ENCODE peak calls at places on chromosome 19, in ten cellular contexts. V, P, R, H, Z, W, M, J, T and C are unnamed samples.

GRCh38 chr19:4686700-4687099 is 16.6 kb upstream of the MYDGF start:
- DNase-seq in H (no peak), R (no peak), M (no peak), Z (no peak), V (no peak), J (no peak), T (peak; percentile 19), W (no peak), P (no peak), C (no peak)

GRCh38 chr19:16920816-16921529 is 32.2 kb downstream of the F2RL3 start:
- DNase-seq in P (no peak), W (no peak), M (no peak), H (no peak), R (no peak), J (no peak), T (no peak), Z (no peak), V (peak; percentile 85), C (no peak)

GRCh38 chr19:16944626-16945363 is 56.0 kb downstream of the F2RL3 start:
- DNase-seq in Z (no peak), W (no peak), P (no peak), H (no peak), M (no peak), T (peak; percentile 73), V (no peak), R (peak; percentile 71), J (no peak), C (peak; percentile 44)

GRCh38 chr19:55311797-55312196 is 13.3 kb downstream of the TMEM150B start:
- DNase-seq in H (no peak), Z (no peak), P (no peak), J (no peak), W (no peak), T (no peak), M (no peak), R (no peak), V (no peak), C (no peak)

GRCh38 chr19:44782729-44783128 is 5.0 kb downstream of the CBLC start:
- DNase-seq in H (no peak), V (no peak), T (no peak), R (no peak), P (no peak), M (no peak), W (peak; percentile 56), J (no peak), Z (no peak), C (no peak)

GRCh38 chr19:14473073-14473790 is 1.9 kb downstream of the PTGER1 start:
- DNase-seq in R (no peak), V (no peak), J (no peak), M (no peak), T (no peak), H (no peak), W (no peak), P (no peak), Z (no peak), C (no peak)

GRCh38 chr19:51417107-51417806 is at the start of gene SIGLEC10:
- DNase-seq in V (peak; percentile 62), Z (peak; percentile 38), R (peak; percentile 85), H (peak; percentile 81), P (peak; percentile 47), J (no peak), W (no peak), M (no peak), T (peak; percentile 56), C (no peak)

GRCh38 chr19:41758846-41759245 is 3.5 kb downstream of the CEACAM6 start:
- DNase-seq in M (no peak), W (no peak), Z (no peak), P (no peak), V (no peak), H (no peak), J (no peak), T (no peak), R (peak; percentile 75), C (no peak)

GRCh38 chr19:19686580-19686979 is 17.9 kb downstream of the ZNF101 start:
- DNase-seq in J (no peak), V (no peak), W (no peak), H (no peak), R (no peak), M (no peak), T (no peak), Z (no peak), P (no peak), C (no peak)

GRCh38 chr19:10230155-10230903 is 802 bp downstream of the S1PR2 start:
- DNase-seq in J (peak; percentile 65), T (peak; percentile 64), Z (no peak), H (peak; percentile 60), P (peak; percentile 51), V (peak; percentile 65), W (no peak), R (peak; percentile 92), M (peak; percentile 40), C (peak; percentile 82)

GRCh38 chr19:11693505-11694499 is 44.9 kb downstream of the ZNF823 start:
- DNase-seq in W (no peak), Z (no peak), H (no peak), M (no peak), T (no peak), P (no peak), R (no peak), J (no peak), V (no peak), C (no peak)

GRCh38 chr19:12787458-12787857 is 3.8 kb upstream of the JUNB start:
- DNase-seq in P (no peak), V (peak; percentile 49), T (peak; percentile 12), W (no peak), R (no peak), M (no peak), Z (no peak), J (no peak), H (no peak), C (no peak)

GRCh38 chr19:12788025-12788681 is 3.1 kb upstream of the JUNB start:
- DNase-seq in T (no peak), M (no peak), R (no peak), Z (no peak), V (peak; percentile 51), H (no peak), J (no peak), P (no peak), W (no peak), C (no peak)

GRCh38 chr19:12789904-12790619 is 1.2 kb upstream of the JUNB start:
- DNase-seq in V (peak; percentile 99), T (peak; percentile 99), H (peak; percentile 98), M (peak; percentile 93), W (peak; percentile 94), Z (peak; percentile 80), P (peak; percentile 97), J (peak; percentile 97), R (peak; percentile 99), C (peak; percentile 97)

GRCh38 chr19:12789098-12789903 is 2.0 kb upstream of the JUNB start:
- DNase-seq in P (no peak), W (peak; percentile 53), M (no peak), V (no peak), J (peak; percentile 62), H (no peak), T (no peak), R (no peak), Z (no peak), C (peak; percentile 79)

GRCh38 chr19:12788682-12789097 is 2.6 kb upstream of the JUNB start:
- DNase-seq in P (peak; percentile 89), J (peak; percentile 84), W (peak; percentile 89), H (peak; percentile 69), Z (no peak), V (peak; percentile 92), R (peak; percentile 94), M (no peak), T (peak; percentile 94), C (no peak)
- TF ChIP-seq POLR2A in P (peak; percentile 50), J (no peak), W (no peak), H (peak; percentile 62), Z (no peak), V (no peak), R (no peak), M (no peak), T (no peak), C (no peak)

GRCh38 chr19:39202998-39203355 is 1.1 kb downstream of the SYCN start:
- DNase-seq in Z (no peak), R (no peak), W (no peak), J (no peak), P (no peak), M (no peak), T (no peak), H (no peak), V (no peak), C (no peak)
- TF ChIP-seq POLR2A in Z (no peak), R (no peak), W (no peak), J (no peak), P (no peak), M (no peak), T (no peak), H (no peak), V (no peak), C (no peak)

DNA sequence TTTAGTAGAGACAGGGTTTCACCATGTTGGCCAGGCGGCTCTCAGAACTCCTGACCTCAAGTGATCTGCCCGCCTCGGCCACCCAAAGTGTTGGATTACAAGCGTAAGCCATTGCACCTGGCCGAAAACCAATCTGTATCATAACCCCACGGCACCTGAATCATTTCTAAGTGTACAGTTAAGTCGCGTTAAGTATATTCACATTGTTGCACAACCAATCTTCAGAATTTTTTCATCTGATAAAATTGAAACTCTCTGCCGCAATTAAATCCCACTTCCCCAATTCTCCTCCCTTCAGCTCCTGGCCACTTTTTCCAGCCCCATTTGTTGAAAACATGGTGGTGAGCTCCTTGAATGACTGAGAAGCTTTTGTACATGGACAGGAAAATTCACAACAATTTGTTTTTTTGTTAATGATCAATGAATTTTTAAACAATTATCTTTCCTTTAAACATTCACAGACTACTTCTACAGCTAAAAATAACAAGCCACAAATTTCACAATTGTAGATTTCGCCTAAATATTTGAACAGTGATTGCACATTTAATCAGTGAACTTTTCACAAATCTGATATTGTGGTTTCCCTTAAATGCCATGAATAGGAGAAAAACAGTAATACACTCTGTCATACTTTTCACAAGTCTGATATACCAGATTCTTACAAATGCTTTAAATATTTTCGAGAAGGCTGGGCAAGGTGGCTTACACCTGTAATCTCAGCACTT is 13.8 kb downstream of the FGF21 start:
- DNase-seq in T (no peak), V (no peak), R (no peak), H (no peak), J (no peak), P (no peak), W (no peak), M (no peak), Z (no peak), C (no peak)
- TF ChIP-seq POLR2A in T (no peak), V (no peak), R (no peak), H (no peak), J (no peak), P (no peak), W (no peak), M (no peak), Z (no peak), C (no peak)

DNA sequence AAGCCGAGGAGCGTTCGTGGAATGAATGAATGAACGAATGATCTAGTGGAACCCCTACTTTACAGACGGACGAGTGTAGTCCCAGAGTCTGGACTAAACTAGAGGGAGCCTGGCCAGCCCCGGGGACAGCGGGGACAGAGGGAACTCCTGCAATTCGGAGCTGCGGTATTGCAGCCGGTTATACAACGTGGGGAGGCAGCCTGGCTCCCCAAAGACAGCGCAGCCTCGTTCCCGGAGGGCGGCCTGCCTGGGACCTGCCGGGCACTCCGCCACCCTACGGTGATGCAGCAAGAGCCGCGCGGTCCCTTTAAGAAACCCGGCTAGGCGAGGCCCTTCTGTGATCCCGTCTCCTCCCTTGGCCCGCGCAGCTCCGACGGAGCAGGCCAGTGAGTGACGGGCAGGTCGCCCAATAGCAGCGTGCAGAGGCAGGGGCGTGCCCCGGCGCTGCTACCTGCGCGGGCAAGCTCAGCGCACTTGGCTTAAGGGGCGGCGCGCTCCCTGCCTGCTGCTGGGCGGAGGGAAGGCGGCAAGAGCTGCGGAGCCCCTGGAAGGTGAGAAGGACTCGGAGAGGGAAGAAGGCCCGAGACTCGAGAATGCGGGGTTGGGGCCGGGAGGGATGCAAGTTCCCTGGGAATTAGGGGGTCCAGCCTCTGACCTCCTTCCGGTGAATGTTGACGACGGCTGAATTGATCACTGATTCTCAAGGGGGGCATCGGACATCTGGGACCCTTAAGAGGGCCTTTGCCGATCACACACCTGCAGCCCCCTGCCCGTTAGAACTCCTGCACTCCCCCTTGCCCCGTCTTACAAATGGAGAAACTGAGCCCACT is at the start of gene ABCA7:
- DNase-seq in M (peak; percentile 91), H (peak; percentile 97), J (peak; percentile 97), Z (peak; percentile 84), P (peak; percentile 99), R (peak; percentile 99), T (peak; percentile 99), V (peak; percentile 99), W (peak; percentile 98), C (peak; percentile 97)
- TF ChIP-seq POLR2A in M (no peak), H (peak; percentile 82), J (peak; percentile 29), Z (no peak), P (peak; percentile 81), R (no peak), T (no peak), V (peak; percentile 66), W (no peak), C (no peak)